ENCODE peak calls at places on chromosomes 6 and 20, in five cellular contexts. P is activated naive CD8-positive, alpha-beta T cell treated with anti-CD3 and anti-CD28 coated beads for 36 hours; F is amniotic epithelial cell; T is brain microvascular endothelial cell; G is non-pigmented ciliary epithelial cell. N is an unnamed sample.
A peak's percentile ranks its signal among the peaks of the same experiment; 100 is the strongest.

GRCh38 chr20:41958391-41958790 is 340.2 kb upstream of the CHD6 start:
- DNase-seq in P (no peak), F (no peak), T (no peak), G (no peak), N (no peak)

GRCh38 chr6:30145818-30146217 is 9.9 kb downstream of the TRIM40 start:
- DNase-seq in F (no peak), P (no peak), T (no peak), G (no peak), N (no peak)

GRCh38 chr6:35037289-35038038 is 103.7 kb downstream of the TCP11 start:
- DNase-seq in T (no peak), G (no peak), P (no peak), F (no peak), N (no peak)

GRCh38 chr6:91653954-91654843 is 1067.3 kb upstream of the MAP3K7 start:
- DNase-seq in G (no peak), P (no peak), F (no peak), T (no peak), N (no peak)

GRCh38 chr20:46757754-46758678 is 48.6 kb downstream of the SLC2A10 start:
- DNase-seq in G (no peak), P (peak; percentile 50), T (peak; percentile 39), F (peak; percentile 38), N (no peak)

GRCh38 chr6:32883789-32884188 is 29.8 kb downstream of the PSMB9 start:
- DNase-seq in F (peak; percentile 86), T (peak; percentile 51), G (no peak), P (no peak), N (no peak)

GRCh38 chr20:57069442-57069841 is 197.0 kb downstream of the BMP7 start:
- DNase-seq in P (no peak), G (no peak), T (no peak), F (no peak), N (no peak)

GRCh38 chr6:3139090-3139903 is 18.0 kb downstream of the TUBB2A start:
- DNase-seq in G (no peak), P (no peak), T (peak; percentile 65), F (peak; percentile 50), N (peak; percentile 91)

GRCh38 chr6:33297956-33298772 is 578 bp downstream of the RGL2 start:
- DNase-seq in F (peak; percentile 80), P (peak; percentile 70), G (no peak), T (peak; percentile 85), N (peak; percentile 82)

GRCh38 chr6:15038013-15038791 is 207.7 kb upstream of the JARID2 start:
- DNase-seq in P (no peak), F (no peak), T (no peak), G (no peak), N (no peak)

GRCh38 chr6:119552016-119552415 is 202.5 kb upstream of the MAN1A1 start:
- DNase-seq in F (no peak), P (no peak), G (no peak), T (no peak), N (no peak)

GRCh38 chr6:47477497-47478232 is at the start of gene CD2AP:
- DNase-seq in P (peak; percentile 90), F (peak; percentile 63), T (peak; percentile 63), G (no peak), N (peak; percentile 62)

GRCh38 chr20:54014301-54014914 is 56.0 kb downstream of the BCAS1 start:
- DNase-seq in G (no peak), T (no peak), F (no peak), P (no peak), N (no peak)

GRCh38 chr20:56515657-56516381 is 8.7 kb upstream of the FAM209A start:
- DNase-seq in F (peak; percentile 10), P (no peak), T (no peak), G (no peak), N (no peak)

GRCh38 chr6:36852481-36853147 is 13.4 kb upstream of the CPNE5 start:
- DNase-seq in G (peak; percentile 40), P (no peak), T (peak; percentile 83), F (peak; percentile 84), N (no peak)